ENCODE peak calls at places on chromosome 22, in six cellular contexts. O, S, I, W, Q and Y are unnamed samples.

GRCh38 chr22:24457894-24458293 is 30.5 kb downstream of the ADORA2A start:
- DNase-seq in O (no peak), S (no peak), I (no peak), W (no peak), Q (no peak), Y (no peak)

GRCh38 chr22:29149841-29150555 is 55.7 kb upstream of the EMID1 start:
- DNase-seq in O (no peak), S (no peak), I (no peak), W (no peak), Q (peak), Y (peak)

GRCh38 chr22:35609761-35610160 is 7.4 kb downstream of the MB start:
- DNase-seq in O (no peak), S (no peak), I (no peak), W (no peak), Q (no peak), Y (no peak)

GRCh38 chr22:41782316-41782715 is 18.2 kb upstream of the CCDC134 start:
- DNase-seq in O (no peak), S (no peak), I (no peak), W (peak), Q (no peak), Y (peak)

GRCh38 chr22:26401726-26402125 is 27.3 kb upstream of the ASPHD2 start:
- DNase-seq in O (no peak), S (no peak), I (no peak), W (no peak), Q (no peak), Y (no peak)

GRCh38 chr22:37154925-37155712 is 5.4 kb upstream of the IL2RB start:
- DNase-seq in O (no peak), S (no peak), I (no peak), W (no peak), Q (no peak), Y (no peak)

GRCh38 chr22:45537734-45538181 is 35.1 kb downstream of the FBLN1 start:
- DNase-seq in O (no peak), S (no peak), I (no peak), W (peak), Q (peak), Y (peak)

GRCh38 chr22:39094717-39095389 is 2.2 kb upstream of the APOBEC3H start:
- DNase-seq in O (no peak), S (no peak), I (no peak), W (no peak), Q (no peak), Y (peak)

GRCh38 chr22:19043111-19044085 is 78.8 kb downstream of the DGCR2 start:
- DNase-seq in O (no peak), S (no peak), I (no peak), W (no peak), Q (peak), Y (peak)

GRCh38 chr22:36998620-36999351 is 20.5 kb downstream of the TST start:
- DNase-seq in O (no peak), S (peak), I (no peak), W (peak), Q (no peak), Y (no peak)

GRCh38 chr22:17172172-17172833 is 13.2 kb upstream of the HDHD5 start:
- DNase-seq in O (no peak), S (no peak), I (no peak), W (no peak), Q (peak), Y (no peak)

GRCh38 chr22:44429941-44430587 is 68.0 kb downstream of the RTL6 start:
- DNase-seq in O (no peak), S (no peak), I (no peak), W (no peak), Q (peak), Y (no peak)

GRCh38 chr22:20156611-20157415 is 6.0 kb upstream of the CCDC188 start:
- DNase-seq in O (peak), S (peak), I (peak), W (peak), Q (peak), Y (peak)

GRCh38 chr22:28883917-28884753 is 763 bp downstream of the ZNRF3 start:
- DNase-seq in O (peak), S (peak), I (peak), W (peak), Q (no peak), Y (peak)

GRCh38 chr22:27416553-27417427 is 384.8 kb downstream of the MN1 start:
- DNase-seq in O (no peak), S (peak), I (no peak), W (no peak), Q (no peak), Y (no peak)

GRCh38 chr22:45452565-45453449 is 39.3 kb downstream of the RIBC2 start:
- DNase-seq in O (no peak), S (no peak), I (no peak), W (no peak), Q (peak), Y (no peak)

GRCh38 chr22:42180349-42180842 is 49.8 kb upstream of the CYP2D6 start:
- DNase-seq in O (no peak), S (peak), I (peak), W (peak), Q (peak), Y (no peak)

GRCh38 chr22:41902932-41903421 is 11.9 kb downstream of the SHISA8 start:
- DNase-seq in O (no peak), S (no peak), I (no peak), W (no peak), Q (peak), Y (no peak)

GRCh38 chr22:20186183-20186870 is 35.5 kb upstream of the CCDC188 start:
- DNase-seq in O (no peak), S (no peak), I (no peak), W (no peak), Q (no peak), Y (no peak)

GRCh38 chr22:37545703-37546435 is 14.4 kb upstream of the CDC42EP1 start:
- DNase-seq in O (no peak), S (peak), I (no peak), W (peak), Q (peak), Y (peak)

GRCh38 chr22:19368876-19369275 is 62.7 kb downstream of the HIRA start:
- DNase-seq in O (no peak), S (no peak), I (no peak), W (no peak), Q (no peak), Y (no peak)

GRCh38 chr22:24315367-24315781 is 44.7 kb downstream of the SPECC1L start:
- DNase-seq in O (no peak), S (no peak), I (no peak), W (no peak), Q (no peak), Y (no peak)

GRCh38 chr22:30265851-30266444 is 703 bp downstream of the OSM start:
- DNase-seq in O (peak), S (no peak), I (peak), W (peak), Q (no peak), Y (no peak)

GRCh38 chr22:28917747-28918543 is 34.6 kb downstream of the ZNRF3 start:
- DNase-seq in O (no peak), S (peak), I (no peak), W (peak), Q (no peak), Y (peak)

GRCh38 chr22:21942407-21942895 is 10.2 kb downstream of the PPM1F start:
- DNase-seq in O (no peak), S (peak), I (peak), W (peak), Q (no peak), Y (peak)

GRCh38 chr22:39255449-39256185 is 10.8 kb upstream of the PDGFB start:
- DNase-seq in O (no peak), S (no peak), I (no peak), W (no peak), Q (no peak), Y (no peak)

GRCh38 chr22:39820266-39820665 is 73.3 kb downstream of the ENTHD1 start:
- DNase-seq in O (no peak), S (peak), I (no peak), W (no peak), Q (no peak), Y (no peak)

GRCh38 chr22:20148414-20148813 is 2.4 kb downstream of the CCDC188 start:
- DNase-seq in O (no peak), S (no peak), I (no peak), W (no peak), Q (no peak), Y (no peak)

GRCh38 chr22:36611241-36611976 is 82.4 kb upstream of the EIF3D start:
- DNase-seq in O (no peak), S (no peak), I (no peak), W (no peak), Q (no peak), Y (no peak)

GRCh38 chr22:31342389-31343125 is 3.6 kb downstream of the PATZ1 start:
- DNase-seq in O (no peak), S (no peak), I (no peak), W (no peak), Q (no peak), Y (no peak)

GRCh38 chr22:43826142-43827093 is 14.3 kb upstream of the EFCAB6 start:
- DNase-seq in O (no peak), S (peak), I (no peak), W (no peak), Q (peak), Y (no peak)

GRCh38 chr22:40665312-40665711 is 14.0 kb upstream of the MCHR1 start:
- DNase-seq in O (no peak), S (no peak), I (no peak), W (no peak), Q (peak), Y (no peak)